ENCODE peak calls at places on chromosome 4, in five cellular contexts. One of them, this sample, is unnamed.

GRCh38 chr4:8547108-8547911 is 32.9 kb upstream of the GPR78 start:
- DNase-seq in sigmoid colon: no peak
- DNase-seq in tibial artery: peak
- DNase-seq in kidney: peak
- DNase-seq in pancreas: no peak
- DNase-seq in this sample: peak

GRCh38 chr4:98530572-98530971 is 127.8 kb downstream of the TSPAN5 start:
- DNase-seq in sigmoid colon: no peak
- DNase-seq in tibial artery: no peak
- DNase-seq in kidney: no peak
- DNase-seq in pancreas: no peak
- DNase-seq in this sample: no peak

GRCh38 chr4:84803720-84804119 is 162.8 kb downstream of the WDFY3 start:
- DNase-seq in sigmoid colon: no peak
- DNase-seq in tibial artery: no peak
- DNase-seq in kidney: no peak
- DNase-seq in pancreas: no peak
- DNase-seq in this sample: no peak

GRCh38 chr4:176579233-176579632 is 213.5 kb downstream of the VEGFC start:
- DNase-seq in sigmoid colon: no peak
- DNase-seq in tibial artery: no peak
- DNase-seq in kidney: no peak
- DNase-seq in pancreas: no peak
- DNase-seq in this sample: no peak

GRCh38 chr4:65559270-65559669 is 111.0 kb downstream of the EPHA5 start:
- DNase-seq in sigmoid colon: no peak
- DNase-seq in tibial artery: no peak
- DNase-seq in kidney: no peak
- DNase-seq in pancreas: no peak
- DNase-seq in this sample: no peak

GRCh38 chr4:177052211-177052725 is 257.4 kb upstream of the NEIL3 start:
- DNase-seq in sigmoid colon: no peak
- DNase-seq in tibial artery: no peak
- DNase-seq in kidney: no peak
- DNase-seq in pancreas: no peak
- DNase-seq in this sample: no peak

GRCh38 chr4:83075271-83075670 is 39.3 kb downstream of the PLAC8 start:
- DNase-seq in sigmoid colon: no peak
- DNase-seq in tibial artery: no peak
- DNase-seq in kidney: no peak
- DNase-seq in pancreas: no peak
- DNase-seq in this sample: no peak

GRCh38 chr4:95551653-95552052 is 2.9 kb upstream of the UNC5C start:
- DNase-seq in sigmoid colon: no peak
- DNase-seq in tibial artery: no peak
- DNase-seq in kidney: no peak
- DNase-seq in pancreas: no peak
- DNase-seq in this sample: no peak

GRCh38 chr4:27624749-27625148 is 764.1 kb downstream of the STIM2 start:
- DNase-seq in sigmoid colon: no peak
- DNase-seq in tibial artery: no peak
- DNase-seq in kidney: no peak
- DNase-seq in pancreas: no peak
- DNase-seq in this sample: no peak

GRCh38 chr4:126130200-126130599 is 815.4 kb downstream of the FAT4 start:
- DNase-seq in sigmoid colon: no peak
- DNase-seq in tibial artery: no peak
- DNase-seq in kidney: no peak
- DNase-seq in pancreas: no peak
- DNase-seq in this sample: no peak

GRCh38 chr4:74919783-74920182 is 13.1 kb upstream of the PARM1 start:
- DNase-seq in sigmoid colon: no peak
- DNase-seq in tibial artery: no peak
- DNase-seq in kidney: no peak
- DNase-seq in pancreas: no peak
- DNase-seq in this sample: no peak

GRCh38 chr4:74190919-74191397 is 33.0 kb downstream of the MTHFD2L start:
- DNase-seq in sigmoid colon: no peak
- DNase-seq in tibial artery: no peak
- DNase-seq in kidney: no peak
- DNase-seq in pancreas: no peak
- DNase-seq in this sample: no peak

GRCh38 chr4:145049241-145049640 is 48.8 kb downstream of the ANAPC10 start:
- DNase-seq in sigmoid colon: no peak
- DNase-seq in tibial artery: no peak
- DNase-seq in kidney: no peak
- DNase-seq in pancreas: no peak
- DNase-seq in this sample: no peak

GRCh38 chr4:152729466-152729865 is 49.7 kb upstream of the TMEM154 start:
- DNase-seq in sigmoid colon: no peak
- DNase-seq in tibial artery: no peak
- DNase-seq in kidney: no peak
- DNase-seq in pancreas: no peak
- DNase-seq in this sample: no peak

GRCh38 chr4:823761-824460 is 2.0 kb downstream of the CPLX1 start:
- DNase-seq in sigmoid colon: peak
- DNase-seq in tibial artery: no peak
- DNase-seq in kidney: peak
- DNase-seq in pancreas: no peak
- DNase-seq in this sample: no peak

GRCh38 chr4:7087036-7087435 is 19.2 kb upstream of the GRPEL1 start:
- DNase-seq in sigmoid colon: no peak
- DNase-seq in tibial artery: peak
- DNase-seq in kidney: no peak
- DNase-seq in pancreas: no peak
- DNase-seq in this sample: no peak

GRCh38 chr4:52661966-52662705 is 3.0 kb upstream of the USP46 start:
- DNase-seq in sigmoid colon: no peak
- DNase-seq in tibial artery: no peak
- DNase-seq in kidney: no peak
- DNase-seq in pancreas: no peak
- DNase-seq in this sample: no peak

GRCh38 chr4:3039706-3040366 is 34.5 kb downstream of the HTT-AS start:
- DNase-seq in sigmoid colon: no peak
- DNase-seq in tibial artery: no peak
- DNase-seq in kidney: no peak
- DNase-seq in pancreas: no peak
- DNase-seq in this sample: no peak

GRCh38 chr4:98166025-98166730 is 22.9 kb upstream of the STPG2 start:
- DNase-seq in sigmoid colon: no peak
- DNase-seq in tibial artery: no peak
- DNase-seq in kidney: peak
- DNase-seq in pancreas: peak
- DNase-seq in this sample: peak

GRCh38 chr4:138003248-138003647 is 238.9 kb downstream of the SLC7A11 start:
- DNase-seq in sigmoid colon: no peak
- DNase-seq in tibial artery: no peak
- DNase-seq in kidney: no peak
- DNase-seq in pancreas: no peak
- DNase-seq in this sample: no peak

GRCh38 chr4:138010639-138011038 is 231.5 kb downstream of the SLC7A11 start:
- DNase-seq in sigmoid colon: no peak
- DNase-seq in tibial artery: no peak
- DNase-seq in kidney: no peak
- DNase-seq in pancreas: no peak
- DNase-seq in this sample: no peak

GRCh38 chr4:138005486-138005885 is 236.7 kb downstream of the SLC7A11 start:
- DNase-seq in sigmoid colon: no peak
- DNase-seq in tibial artery: no peak
- DNase-seq in kidney: no peak
- DNase-seq in pancreas: no peak
- DNase-seq in this sample: no peak

DNA sequence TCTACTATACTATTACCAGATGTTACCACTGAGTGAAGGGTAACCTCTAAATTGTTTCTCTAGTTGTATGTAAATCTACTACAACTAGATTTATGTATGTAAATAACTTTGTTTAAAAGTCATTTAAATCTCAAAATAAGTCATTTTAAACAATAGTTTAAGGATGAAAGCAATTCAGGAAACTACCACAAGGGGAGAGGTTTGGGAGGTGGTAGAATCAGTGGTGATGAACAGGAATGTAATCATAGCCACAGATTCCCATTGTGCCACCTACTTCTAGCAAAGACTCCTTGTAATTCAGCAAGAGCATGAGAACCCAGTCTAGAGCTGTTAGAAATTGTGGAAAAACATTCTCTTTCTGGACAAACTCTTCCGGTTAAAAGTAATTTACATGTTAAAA is 234.6 kb downstream of the SLC7A11 start:
- DNase-seq in sigmoid colon: no peak
- DNase-seq in tibial artery: no peak
- DNase-seq in kidney: no peak
- DNase-seq in pancreas: no peak
- DNase-seq in this sample: no peak
- TF ChIP-seq CTCF in sigmoid colon: no peak
- TF ChIP-seq CTCF in tibial artery: no peak
- TF ChIP-seq CTCF in kidney: no peak
- TF ChIP-seq CTCF in pancreas: no peak
- TF ChIP-seq CTCF in this sample: peak

GRCh38 chr4:108369035-108369655 is 200.4 kb upstream of the LEF1 start:
- DNase-seq in sigmoid colon: no peak
- DNase-seq in tibial artery: no peak
- DNase-seq in kidney: no peak
- DNase-seq in pancreas: no peak
- DNase-seq in this sample: no peak
- H3K4me3 ChIP-seq in sigmoid colon: no peak
- H3K4me3 ChIP-seq in tibial artery: no peak
- H3K4me3 ChIP-seq in kidney: no peak
- H3K4me3 ChIP-seq in pancreas: no peak
- H3K4me3 ChIP-seq in this sample: no peak

GRCh38 chr4:16862688-16863087 is 35.8 kb downstream of the LDB2 start:
- DNase-seq in sigmoid colon: no peak
- DNase-seq in tibial artery: no peak
- DNase-seq in kidney: peak
- DNase-seq in pancreas: peak
- DNase-seq in this sample: no peak

GRCh38 chr4:16857425-16857824 is 41.0 kb downstream of the LDB2 start:
- DNase-seq in sigmoid colon: no peak
- DNase-seq in tibial artery: no peak
- DNase-seq in kidney: no peak
- DNase-seq in pancreas: no peak
- DNase-seq in this sample: no peak

GRCh38 chr4:16859031-16859430 is 39.4 kb downstream of the LDB2 start:
- DNase-seq in sigmoid colon: no peak
- DNase-seq in tibial artery: no peak
- DNase-seq in kidney: no peak
- DNase-seq in pancreas: no peak
- DNase-seq in this sample: no peak

GRCh38 chr4:16858275-16858752 is 40.1 kb downstream of the LDB2 start:
- DNase-seq in sigmoid colon: no peak
- DNase-seq in tibial artery: no peak
- DNase-seq in kidney: no peak
- DNase-seq in pancreas: no peak
- DNase-seq in this sample: no peak

GRCh38 chr4:16860506-16860905 is 37.9 kb downstream of the LDB2 start:
- DNase-seq in sigmoid colon: no peak
- DNase-seq in tibial artery: no peak
- DNase-seq in kidney: no peak
- DNase-seq in pancreas: no peak
- DNase-seq in this sample: no peak
- H3K27ac ChIP-seq in sigmoid colon: no peak
- H3K27ac ChIP-seq in tibial artery: no peak
- H3K27ac ChIP-seq in kidney: no peak
- H3K27ac ChIP-seq in pancreas: no peak
- H3K27ac ChIP-seq in this sample: peak

DNA sequence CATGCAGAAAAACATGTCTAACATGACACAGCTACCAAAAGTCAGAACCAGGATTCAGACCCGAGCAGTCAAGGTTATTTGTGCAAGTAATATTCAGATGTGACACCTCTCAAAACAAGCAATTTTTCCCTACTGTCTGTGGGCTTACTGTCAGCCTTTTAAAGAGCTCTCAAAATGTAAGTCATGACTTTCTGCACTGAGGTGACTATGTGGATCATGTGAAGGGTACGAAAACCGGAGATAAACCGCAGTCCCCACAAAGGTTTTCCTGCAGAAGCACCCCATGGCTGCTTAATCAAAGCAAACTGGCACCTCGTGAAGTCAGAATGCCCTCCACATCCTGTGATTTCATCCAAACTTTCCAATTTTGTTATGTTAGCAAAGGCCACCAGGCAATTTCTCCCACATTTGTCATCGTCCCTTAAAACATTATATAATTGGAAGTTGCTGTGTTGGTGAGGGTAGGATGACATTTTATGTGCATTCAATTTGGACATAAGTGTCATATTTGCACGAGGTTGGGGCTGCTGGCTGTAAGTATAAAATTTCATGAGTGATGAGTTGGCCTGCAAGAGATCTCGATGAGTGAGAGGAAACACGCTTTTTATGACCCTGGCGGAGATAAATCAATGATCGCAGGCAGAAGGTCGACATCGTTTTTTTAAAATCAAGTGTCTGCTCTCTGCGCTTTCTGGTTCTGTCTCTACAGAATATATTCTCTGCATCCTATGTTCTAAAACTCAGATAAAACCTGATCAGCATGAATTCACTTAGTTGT is 161.2 kb downstream of the STK32B start:
- DNase-seq in sigmoid colon: no peak
- DNase-seq in tibial artery: no peak
- DNase-seq in kidney: no peak
- DNase-seq in pancreas: no peak
- DNase-seq in this sample: no peak
- TF ChIP-seq CTCF in sigmoid colon: no peak
- TF ChIP-seq CTCF in tibial artery: no peak
- TF ChIP-seq CTCF in kidney: no peak
- TF ChIP-seq CTCF in pancreas: no peak
- TF ChIP-seq CTCF in this sample: no peak

DNA sequence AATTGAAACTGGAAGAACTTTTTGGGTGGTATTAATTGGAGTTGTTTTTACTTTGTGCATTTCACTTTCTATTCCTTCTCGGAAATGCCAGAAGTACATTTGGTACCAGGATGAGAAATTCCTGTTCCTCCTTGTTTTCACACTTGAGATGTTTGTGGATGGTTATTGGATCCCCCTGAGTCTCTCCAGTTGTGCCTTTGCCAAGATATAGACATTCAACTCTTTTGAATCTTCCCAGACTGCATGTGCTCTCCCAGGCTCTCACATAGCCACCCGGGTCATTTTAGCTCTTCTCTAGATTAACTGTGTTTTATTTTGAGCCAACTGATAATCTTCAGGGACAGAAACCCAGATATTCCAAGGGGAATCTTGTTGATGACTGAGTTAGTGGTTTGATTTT is 120.5 kb downstream of the AFF1 start:
- DNase-seq in sigmoid colon: no peak
- DNase-seq in tibial artery: no peak
- DNase-seq in kidney: no peak
- DNase-seq in pancreas: no peak
- DNase-seq in this sample: no peak
- H3K4me3 ChIP-seq in sigmoid colon: no peak
- H3K4me3 ChIP-seq in tibial artery: peak
- H3K4me3 ChIP-seq in kidney: peak
- H3K4me3 ChIP-seq in pancreas: no peak
- H3K4me3 ChIP-seq in this sample: no peak

DNA sequence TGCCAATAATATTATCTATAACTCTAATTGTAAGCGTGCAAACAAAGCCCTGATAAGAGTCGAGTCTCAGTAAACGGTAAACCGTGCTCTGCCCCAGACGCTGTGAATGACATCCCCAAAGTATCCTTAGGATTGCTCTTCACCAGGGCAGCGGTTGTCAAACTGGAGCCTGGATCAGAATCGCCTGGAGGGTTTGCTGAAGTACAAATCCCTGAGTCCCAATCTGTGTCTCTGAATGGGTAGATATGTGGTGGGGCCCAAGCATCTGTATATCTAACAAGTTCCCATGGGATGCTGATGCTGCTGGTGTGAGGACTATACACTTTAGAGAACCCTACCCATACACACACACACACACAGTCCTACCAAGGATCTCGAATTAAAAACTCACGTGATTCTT is 813 bp upstream of the APBB2 start:
- DNase-seq in sigmoid colon: no peak
- DNase-seq in tibial artery: no peak
- DNase-seq in kidney: no peak
- DNase-seq in pancreas: no peak
- DNase-seq in this sample: no peak
- H3K27ac ChIP-seq in sigmoid colon: peak
- H3K27ac ChIP-seq in tibial artery: peak
- H3K27ac ChIP-seq in kidney: no peak
- H3K27ac ChIP-seq in pancreas: no peak
- H3K27ac ChIP-seq in this sample: peak

This sample was measured in thyroid gland.